ENCODE peak calls at places on chromosomes 5 and 9, in eight cellular contexts. P is activated CD8-positive, alpha-beta memory T cell treated with anti-CD3 and anti-CD28 coated beads for 24 hours; Q is MM.1S; O is uterus; H is GM13977; X is SK-MEL-5; F is RPMI8226; K is Daoy. J is an unnamed sample.

GRCh38 chr5:138554143-138554542 is 11.1 kb upstream of the ETF1 start:
- DNase-seq in P (no peak), Q (no peak), O (no peak), H (no peak), X (no peak), F (no peak), K (no peak), J (no peak)

GRCh38 chr5:96344678-96345612 is 88.1 kb downstream of the PCSK1 start:
- DNase-seq in P (no peak), Q (peak; percentile 77), O (no peak), H (peak; percentile 29), X (peak; percentile 81), F (peak; percentile 33), K (peak; percentile 67), J (peak; percentile 91)

GRCh38 chr9:98158071-98158791 is 34.2 kb downstream of the CORO2A start:
- DNase-seq in P (no peak), Q (no peak), O (no peak), H (no peak), X (no peak), F (no peak), K (no peak), J (no peak)

GRCh38 chr9:123684393-123685149 is 245.4 kb downstream of the DENND1A start:
- DNase-seq in P (no peak), Q (peak; percentile 38), O (no peak), H (no peak), X (no peak), F (peak; percentile 51), K (peak; percentile 17), J (no peak)

GRCh38 chr5:173165193-173165988 is 21.1 kb downstream of the BNIP1 start:
- DNase-seq in P (no peak), Q (no peak), O (no peak), H (no peak), X (no peak), F (no peak), K (no peak), J (no peak)

GRCh38 chr5:53069626-53070025 is 39.9 kb downstream of the MOCS2 start:
- DNase-seq in P (no peak), Q (no peak), O (no peak), H (no peak), X (peak; percentile 58), F (no peak), K (peak; percentile 91), J (peak; percentile 98)

GRCh38 chr9:82021198-82021597 is 32.6 kb downstream of the SPATA31D1 start:
- DNase-seq in P (no peak), Q (no peak), O (peak; percentile 48), H (no peak), X (no peak), F (no peak), K (peak; percentile 13), J (peak; percentile 34)

GRCh38 chr5:174355208-174355612 is 309.7 kb downstream of the NSG2 start:
- DNase-seq in P (no peak), Q (no peak), O (no peak), H (no peak), X (no peak), F (no peak), K (peak; percentile 90), J (no peak)

GRCh38 chr9:37806271-37806670 is 5.7 kb downstream of the DCAF10 start:
- DNase-seq in P (no peak), Q (no peak), O (no peak), H (no peak), X (no peak), F (no peak), K (no peak), J (no peak)

GRCh38 chr5:81212211-81212687 is 20.9 kb upstream of the CKMT2 start:
- DNase-seq in P (no peak), Q (no peak), O (no peak), H (no peak), X (no peak), F (no peak), K (no peak), J (no peak)

GRCh38 chr9:28073278-28073677 is 500.0 kb upstream of the C9orf72 start:
- DNase-seq in P (no peak), Q (peak; percentile 79), O (no peak), H (peak; percentile 7), X (peak; percentile 55), F (peak; percentile 45), K (no peak), J (peak; percentile 19)

GRCh38 chr5:58266402-58266801 is 193.5 kb downstream of the PLK2 start:
- DNase-seq in P (no peak), Q (no peak), O (no peak), H (no peak), X (no peak), F (no peak), K (peak; percentile 11), J (peak; percentile 72)

GRCh38 chr5:151703780-151704179 is 17.1 kb upstream of the SPARC start:
- DNase-seq in P (no peak), Q (no peak), O (no peak), H (no peak), X (no peak), F (no peak), K (no peak), J (no peak)

GRCh38 chr9:129596541-129597328 is 24.2 kb downstream of the C9orf50 start:
- DNase-seq in P (no peak), Q (no peak), O (peak; percentile 84), H (no peak), X (no peak), F (no peak), K (no peak), J (no peak)

GRCh38 chr9:8366161-8366926 is 566.8 kb upstream of the DMAC1 start:
- DNase-seq in P (no peak), Q (no peak), O (no peak), H (no peak), X (no peak), F (no peak), K (peak; percentile 86), J (peak; percentile 87)

GRCh38 chr9:136835162-136835931 is 6.9 kb upstream of the AJM1 start:
- DNase-seq in P (no peak), Q (no peak), O (no peak), H (no peak), X (no peak), F (no peak), K (peak; percentile 11), J (no peak)

GRCh38 chr5:173314166-173314952 is 13.9 kb downstream of the STC2 start:
- DNase-seq in P (no peak), Q (no peak), O (no peak), H (no peak), X (no peak), F (no peak), K (no peak), J (peak; percentile 57)

GRCh38 chr5:59596586-59597348 is 296.8 kb downstream of the PDE4D start:
- DNase-seq in P (no peak), Q (peak; percentile 12), O (no peak), H (no peak), X (no peak), F (peak; percentile 10), K (no peak), J (peak; percentile 59)

GRCh38 chr5:9655641-9656040 is 25.5 kb upstream of the TAS2R1 start:
- DNase-seq in P (no peak), Q (no peak), O (no peak), H (no peak), X (no peak), F (no peak), K (no peak), J (no peak)

GRCh38 chr5:168339151-168340140 is 48.0 kb downstream of the WWC1 start:
- DNase-seq in P (no peak), Q (no peak), O (no peak), H (no peak), X (peak; percentile 28), F (no peak), K (no peak), J (no peak)

GRCh38 chr5:143870871-143871632 is 59.1 kb downstream of the HMHB1 start:
- DNase-seq in P (no peak), Q (no peak), O (no peak), H (no peak), X (no peak), F (no peak), K (peak; percentile 39), J (no peak)

GRCh38 chr5:32330126-32330971 is 17.6 kb upstream of the MTMR12 start:
- DNase-seq in P (no peak), Q (no peak), O (no peak), H (no peak), X (no peak), F (no peak), K (no peak), J (peak; percentile 24)

GRCh38 chr5:25713259-25713658 is 1068.5 kb upstream of the CDH10 start:
- DNase-seq in P (no peak), Q (peak; percentile 61), O (no peak), H (no peak), X (peak; percentile 39), F (no peak), K (peak; percentile 6), J (no peak)

GRCh38 chr9:115593587-115594091 is 475.7 kb upstream of the TNC start:
- DNase-seq in P (no peak), Q (peak; percentile 21), O (no peak), H (peak; percentile 41), X (peak; percentile 57), F (peak; percentile 13), K (peak; percentile 79), J (peak; percentile 50)

GRCh38 chr9:120386390-120387131 is 193.4 kb downstream of the CDK5RAP2 start:
- DNase-seq in P (no peak), Q (no peak), O (no peak), H (no peak), X (no peak), F (no peak), K (peak; percentile 63), J (peak; percentile 87)

GRCh38 chr9:128005938-128006337 is 25.1 kb upstream of the EEIG1 start:
- DNase-seq in P (no peak), Q (no peak), O (peak; percentile 32), H (no peak), X (no peak), F (no peak), K (no peak), J (peak; percentile 98)

GRCh38 chr5:154333016-154333415 is 112.8 kb upstream of the SAP30L start:
- DNase-seq in P (no peak), Q (peak; percentile 41), O (no peak), H (no peak), X (no peak), F (peak; percentile 17), K (no peak), J (no peak)

GRCh38 chr9:129383005-129383414 is 204.9 kb upstream of the IER5L start:
- DNase-seq in P (no peak), Q (no peak), O (no peak), H (no peak), X (no peak), F (no peak), K (no peak), J (peak; percentile 9)

GRCh38 chr9:75531588-75531987 is 358.9 kb upstream of the PCSK5 start:
- DNase-seq in P (no peak), Q (no peak), O (no peak), H (no peak), X (no peak), F (no peak), K (no peak), J (no peak)

GRCh38 chr9:81112638-81113037 is 576.7 kb downstream of the TLE1 start:
- DNase-seq in P (no peak), Q (no peak), O (no peak), H (no peak), X (no peak), F (no peak), K (no peak), J (no peak)